ENCODE peak calls at places on chromosomes 1 and 21, in eight cellular contexts. R is T-helper 17 cell; V is fibroblast of the aortic adventitia; K is RPMI7951; X is psoas muscle; G is body of pancreas; H is activated CD4-positive, alpha-beta T cell treated with anti-CD3 and anti-CD28 coated beads for 4 hours; U is cardiac muscle cell. Q is an unnamed sample.

GRCh38 chr1:94572780-94573179 is 31.2 kb upstream of the F3 start:
- DNase-seq in R (no peak), V (no peak), K (no peak), X (no peak), G (no peak), H (no peak), U (no peak), Q (no peak)

GRCh38 chr21:27840273-27840672 is 873.4 kb upstream of the ADAMTS5 start:
- DNase-seq in R (no peak), V (no peak), K (no peak), X (no peak), G (no peak), H (no peak), U (no peak), Q (no peak)

GRCh38 chr1:147091801-147092200 is 80.5 kb downstream of the PRKAB2 start:
- DNase-seq in R (no peak), V (no peak), K (no peak), X (no peak), G (no peak), H (no peak), U (no peak), Q (no peak)

GRCh38 chr1:229148041-229148671 is 122.8 kb upstream of the RAB4A start:
- DNase-seq in R (no peak), V (no peak), K (no peak), X (no peak), G (peak; percentile 78), H (no peak), U (peak; percentile 65), Q (no peak)

GRCh38 chr1:57162607-57163235 is 196.9 kb upstream of the C8B start:
- DNase-seq in R (no peak), V (no peak), K (no peak), X (no peak), G (peak; percentile 24), H (no peak), U (no peak), Q (no peak)

GRCh38 chr1:110637475-110637874 is 31.3 kb upstream of the KCNA2 start:
- DNase-seq in R (no peak), V (no peak), K (no peak), X (no peak), G (no peak), H (no peak), U (no peak), Q (no peak)

GRCh38 chr1:162689745-162690671 is 57.7 kb downstream of the DDR2 start:
- DNase-seq in R (no peak), V (peak; percentile 48), K (peak; percentile 75), X (no peak), G (no peak), H (no peak), U (no peak), Q (peak; percentile 30)

GRCh38 chr1:233025156-233025555 is 74.7 kb downstream of the NTPCR start:
- DNase-seq in R (no peak), V (no peak), K (peak; percentile 62), X (peak; percentile 59), G (peak; percentile 77), H (no peak), U (peak; percentile 76), Q (peak; percentile 36)

GRCh38 chr21:38661296-38662223 is 144.2 kb upstream of the ETS2 start:
- DNase-seq in R (no peak), V (peak; percentile 68), K (peak; percentile 33), X (peak; percentile 56), G (peak; percentile 6), H (no peak), U (peak; percentile 42), Q (peak; percentile 43)

GRCh38 chr1:219538886-219539285 is 74.0 kb downstream of the ZC3H11B start:
- DNase-seq in R (no peak), V (no peak), K (no peak), X (no peak), G (no peak), H (no peak), U (no peak), Q (no peak)

GRCh38 chr1:158285756-158286241 is 3.9 kb upstream of the CD1C start:
- DNase-seq in R (no peak), V (no peak), K (peak; percentile 32), X (peak; percentile 54), G (no peak), H (no peak), U (no peak), Q (no peak)

GRCh38 chr1:211938473-211939080 is 96.8 kb downstream of the INTS7 start:
- DNase-seq in R (no peak), V (peak; percentile 25), K (no peak), X (no peak), G (no peak), H (no peak), U (no peak), Q (no peak)

GRCh38 chr1:241716915-241717651 is 65.0 kb downstream of the WDR64 start:
- DNase-seq in R (no peak), V (no peak), K (peak; percentile 43), X (no peak), G (no peak), H (peak; percentile 9), U (no peak), Q (no peak)

GRCh38 chr1:54499097-54500029 is 48.7 kb upstream of the ACOT11 start:
- DNase-seq in R (no peak), V (peak; percentile 34), K (no peak), X (no peak), G (peak; percentile 62), H (no peak), U (peak; percentile 76), Q (no peak)

GRCh38 chr1:150017206-150017750 is 6.8 kb upstream of the OTUD7B start:
- DNase-seq in R (no peak), V (no peak), K (no peak), X (no peak), G (peak; percentile 53), H (no peak), U (no peak), Q (no peak)

GRCh38 chr1:245679796-245680195 is 525.0 kb downstream of the KIF26B start:
- DNase-seq in R (no peak), V (no peak), K (no peak), X (no peak), G (no peak), H (no peak), U (no peak), Q (no peak)

GRCh38 chr1:101257500-101258325 is 20.9 kb downstream of the S1PR1 start:
- DNase-seq in R (no peak), V (peak; percentile 13), K (peak; percentile 92), X (no peak), G (no peak), H (no peak), U (no peak), Q (no peak)

GRCh38 chr1:214002472-214002871 is 14.7 kb downstream of the PROX1 start:
- DNase-seq in R (no peak), V (peak; percentile 33), K (peak; percentile 79), X (no peak), G (peak; percentile 33), H (no peak), U (no peak), Q (no peak)

GRCh38 chr1:167454304-167454928 is 63.9 kb downstream of the CD247 start:
- DNase-seq in R (no peak), V (no peak), K (no peak), X (no peak), G (no peak), H (no peak), U (no peak), Q (no peak)

Q was measured in fibroblast of gingiva.